ENCODE peak calls at places on chromosome 17, in seven cellular contexts. X, N, H, I, C, J and Y are unnamed samples.

GRCh38 chr17:40621019-40621418 is 26.6 kb downstream of the SMARCE1 start:
- DNase-seq in H (no peak), N (no peak), J (no peak), C (no peak), X (no peak), I (no peak), Y (no peak)

GRCh38 chr17:60231234-60231633 is 81.5 kb downstream of the CA4 start:
- DNase-seq in J (no peak), H (peak), N (no peak), C (no peak), I (no peak), X (no peak), Y (no peak)

GRCh38 chr17:74295625-74296547 is 21.9 kb downstream of the DNAI2 start:
- DNase-seq in H (no peak), C (peak), X (no peak), N (no peak), J (no peak), I (no peak), Y (no peak)

GRCh38 chr17:16283705-16284104 is 66.7 kb downstream of the PIGL start:
- DNase-seq in I (no peak), C (no peak), H (no peak), N (no peak), X (no peak), J (no peak), Y (no peak)

GRCh38 chr17:62672957-62673356 is 45.5 kb downstream of the MRC2 start:
- DNase-seq in I (no peak), J (no peak), N (no peak), X (no peak), H (no peak), C (no peak), Y (no peak)

GRCh38 chr17:74768069-74768762 is 7.9 kb downstream of the NAT9 start:
- DNase-seq in X (no peak), N (peak), H (peak), C (peak), I (no peak), J (no peak), Y (no peak)

GRCh38 chr17:44304651-44305050 is 3.8 kb upstream of the RUNDC3A start:
- DNase-seq in I (no peak), X (no peak), C (no peak), J (no peak), H (peak), N (no peak), Y (peak)

GRCh38 chr17:82647593-82648164 is 565 bp downstream of the WDR45B start:
- DNase-seq in X (peak), N (peak), J (no peak), I (peak), C (peak), H (no peak), Y (no peak)

GRCh38 chr17:81228420-81228819 is 5.7 kb upstream of the CEP131 start:
- DNase-seq in X (no peak), C (no peak), N (no peak), J (no peak), H (no peak), I (no peak), Y (no peak)

GRCh38 chr17:50364715-50365114 is 8.3 kb downstream of the MRPL27 start:
- DNase-seq in N (no peak), I (no peak), J (no peak), H (peak), X (no peak), C (no peak), Y (no peak)

GRCh38 chr17:80780381-80781187 is 211.1 kb upstream of the CHMP6 start:
- DNase-seq in I (peak), C (no peak), H (no peak), X (no peak), J (no peak), N (no peak), Y (no peak)

GRCh38 chr17:40675905-40676304 is 10.9 kb upstream of the KRT222 start:
- DNase-seq in X (no peak), N (no peak), I (no peak), J (no peak), C (no peak), H (no peak), Y (no peak)

GRCh38 chr17:82882715-82883446 is 43.1 kb upstream of the ZNF750 start:
- DNase-seq in I (peak), C (peak), N (peak), X (peak), H (no peak), J (no peak), Y (no peak)

GRCh38 chr17:15456972-15457722 is 10.3 kb downstream of the CDRT4 start:
- DNase-seq in X (no peak), N (no peak), I (no peak), C (peak), H (peak), J (peak), Y (peak)

GRCh38 chr17:82213251-82214011 is 789 bp upstream of the CCDC57 start:
- DNase-seq in H (peak), I (peak), X (peak), C (peak), N (no peak), J (peak), Y (no peak)

GRCh38 chr17:59963738-59964454 is 644 bp downstream of the RNFT1 start:
- DNase-seq in H (peak), N (peak), J (peak), X (peak), I (peak), C (peak), Y (no peak)

GRCh38 chr17:66661411-66661843 is 173.5 kb upstream of the CACNG5 start:
- DNase-seq in C (no peak), J (peak), H (no peak), I (no peak), N (peak), X (no peak), Y (peak)

GRCh38 chr17:74643826-74644225 is 20.3 kb upstream of the CD300E start:
- DNase-seq in X (no peak), I (no peak), J (no peak), H (no peak), C (no peak), N (no peak), Y (no peak)

GRCh38 chr17:68972119-68972704 is 17.0 kb upstream of the ABCA8 start:
- DNase-seq in N (no peak), X (no peak), H (peak), C (peak), I (no peak), J (no peak), Y (no peak)

GRCh38 chr17:76265624-76266243 is 586 bp downstream of the UBALD2 start:
- DNase-seq in J (no peak), N (peak), H (no peak), I (peak), X (peak), C (peak), Y (no peak)

GRCh38 chr17:57236686-57237299 is 19.5 kb upstream of the MSI2 start:
- DNase-seq in X (no peak), C (no peak), J (no peak), H (no peak), I (no peak), N (no peak), Y (peak)

GRCh38 chr17:21542991-21543390 is 149.3 kb upstream of the KCNJ18 start:
- DNase-seq in I (no peak), C (no peak), J (no peak), H (no peak), N (no peak), X (no peak), Y (no peak)

GRCh38 chr17:75819116-75819515 is 25.1 kb downstream of the UNC13D start:
- DNase-seq in J (no peak), C (peak), N (no peak), X (no peak), I (no peak), H (no peak), Y (no peak)

GRCh38 chr17:14775761-14776492 is 475.0 kb downstream of the HS3ST3B1 start:
- DNase-seq in I (no peak), C (no peak), X (no peak), H (no peak), J (no peak), N (no peak), Y (no peak)

GRCh38 chr17:17789828-17790672 is 46.7 kb downstream of the SREBF1 start:
- DNase-seq in X (no peak), I (no peak), N (no peak), J (no peak), H (no peak), C (no peak), Y (no peak)